ENCODE peak calls at places on chromosomes 16 and 17, in six cellular contexts. S, I, V, C, W and N are unnamed samples.

GRCh38 chr16:86854058-86854621 is 275.8 kb downstream of the FOXL1 start:
- DNase-seq in S (no peak), I (no peak), V (no peak), C (peak), W (no peak), N (no peak)

GRCh38 chr16:50611332-50611934 is 63.2 kb downstream of the NKD1 start:
- DNase-seq in S (no peak), I (no peak), V (no peak), C (no peak), W (no peak), N (peak)

GRCh38 chr16:20928774-20929411 is 28.3 kb downstream of the LYRM1 start:
- DNase-seq in S (no peak), I (no peak), V (no peak), C (peak), W (no peak), N (no peak)

GRCh38 chr17:58995247-58995940 is 111.3 kb downstream of the TRIM37 start:
- DNase-seq in S (no peak), I (no peak), V (no peak), C (no peak), W (no peak), N (no peak)

GRCh38 chr16:81574168-81574567 is 129.6 kb downstream of the CMIP start:
- DNase-seq in S (no peak), I (no peak), V (no peak), C (no peak), W (no peak), N (no peak)

GRCh38 chr16:76906552-76906951 is 284.4 kb upstream of the MON1B start:
- DNase-seq in S (no peak), I (no peak), V (no peak), C (no peak), W (no peak), N (no peak)

GRCh38 chr16:85975421-85976100 is 76.6 kb downstream of the IRF8 start:
- DNase-seq in S (no peak), I (no peak), V (no peak), C (no peak), W (no peak), N (peak)

GRCh38 chr16:51569204-51569911 is 418.3 kb upstream of the SALL1 start:
- DNase-seq in S (no peak), I (no peak), V (no peak), C (no peak), W (no peak), N (peak)

GRCh38 chr17:55674107-55674506 is 48.6 kb downstream of the TMEM100 start:
- DNase-seq in S (no peak), I (no peak), V (no peak), C (no peak), W (no peak), N (peak)

GRCh38 chr17:40726919-40727318 is 23.4 kb upstream of the KRT24 start:
- DNase-seq in S (no peak), I (no peak), V (no peak), C (no peak), W (no peak), N (peak)

GRCh38 chr17:57406131-57406980 is 150.0 kb downstream of the MSI2 start:
- DNase-seq in S (no peak), I (peak), V (no peak), C (peak), W (no peak), N (no peak)

GRCh38 chr16:85093705-85094104 is 18.6 kb downstream of the CIBAR2 start:
- DNase-seq in S (no peak), I (no peak), V (no peak), C (no peak), W (no peak), N (no peak)

GRCh38 chr17:19978206-19978802 is 676 bp upstream of the AKAP10 start:
- DNase-seq in S (no peak), I (no peak), V (no peak), C (no peak), W (no peak), N (peak)

GRCh38 chr17:63927464-63928171 is 4.5 kb downstream of the CD79B start:
- DNase-seq in S (no peak), I (no peak), V (no peak), C (no peak), W (no peak), N (no peak)

GRCh38 chr16:13940397-13940933 is 20.5 kb downstream of the ERCC4 start:
- DNase-seq in S (no peak), I (no peak), V (no peak), C (no peak), W (no peak), N (no peak)

GRCh38 chr16:31451681-31452351 is 7.5 kb upstream of the ARMC5 start:
- DNase-seq in S (no peak), I (no peak), V (no peak), C (no peak), W (no peak), N (peak)

GRCh38 chr16:49986351-49987124 is 38.5 kb upstream of the CNEP1R1 start:
- DNase-seq in S (no peak), I (no peak), V (no peak), C (peak), W (no peak), N (no peak)

GRCh38 chr16:54928421-54929089 is 2.1 kb upstream of the IRX5 start:
- DNase-seq in S (no peak), I (no peak), V (no peak), C (no peak), W (peak), N (peak)

GRCh38 chr16:88719267-88719932 is 13.1 kb downstream of the CTU2 start:
- DNase-seq in S (no peak), I (peak), V (no peak), C (no peak), W (no peak), N (no peak)

GRCh38 chr16:9275386-9275785 is 183.9 kb downstream of the HAPSTR1 start:
- DNase-seq in S (no peak), I (no peak), V (no peak), C (no peak), W (no peak), N (no peak)

GRCh38 chr16:73047536-73048291 is at the start of gene ZFHX3:
- DNase-seq in S (peak), I (no peak), V (no peak), C (no peak), W (no peak), N (peak)

GRCh38 chr16:10729649-10730048 is 14.0 kb upstream of the NUBP1 start:
- DNase-seq in S (no peak), I (no peak), V (no peak), C (peak), W (no peak), N (no peak)

GRCh38 chr17:21419299-21420239 is 43.4 kb downstream of the KCNJ12 start:
- DNase-seq in S (no peak), I (no peak), V (no peak), C (no peak), W (no peak), N (no peak)

GRCh38 chr17:29857823-29858222 is 72.2 kb downstream of the SSH2 start:
- DNase-seq in S (no peak), I (no peak), V (no peak), C (no peak), W (no peak), N (no peak)